ENCODE peak calls at places on chromosome 13, in ten cellular contexts. One of them, this sample, is unnamed.

GRCh38 chr13:67229438-67230242 is 496 bp downstream of the PCDH9 start:
- DNase-seq in neuronal stem cell: peak; percentile 4
- DNase-seq in GM23248: peak; percentile 36
- DNase-seq in CD8-positive, alpha-beta memory T cell: peak; percentile 2
- DNase-seq in cardiac muscle cell: peak; percentile 5
- DNase-seq in H1: no peak
- DNase-seq in ovary: no peak
- DNase-seq in IMR-90: peak; percentile 10
- DNase-seq in stomach: no peak
- DNase-seq in left ventricle myocardium inferior: no peak
- DNase-seq in this sample: no peak

GRCh38 chr13:36718686-36719085 is 44.9 kb downstream of the SERTM1 start:
- DNase-seq in ovary: no peak
- DNase-seq in neuronal stem cell: no peak
- DNase-seq in CD8-positive, alpha-beta memory T cell: no peak
- DNase-seq in left ventricle myocardium inferior: no peak
- DNase-seq in H1: no peak
- DNase-seq in stomach: no peak
- DNase-seq in GM23248: no peak
- DNase-seq in IMR-90: no peak
- DNase-seq in cardiac muscle cell: no peak
- DNase-seq in this sample: no peak

GRCh38 chr13:106503272-106503671 is 32.2 kb downstream of the EFNB2 start:
- DNase-seq in H1: no peak
- DNase-seq in neuronal stem cell: no peak
- DNase-seq in stomach: no peak
- DNase-seq in CD8-positive, alpha-beta memory T cell: no peak
- DNase-seq in GM23248: no peak
- DNase-seq in IMR-90: no peak
- DNase-seq in left ventricle myocardium inferior: no peak
- DNase-seq in ovary: no peak
- DNase-seq in cardiac muscle cell: no peak
- DNase-seq in this sample: no peak

GRCh38 chr13:51832471-51833152 is 12.4 kb downstream of the TMEM272 start:
- DNase-seq in left ventricle myocardium inferior: no peak
- DNase-seq in ovary: no peak
- DNase-seq in H1: no peak
- DNase-seq in IMR-90: peak; percentile 8
- DNase-seq in stomach: no peak
- DNase-seq in GM23248: peak; percentile 58
- DNase-seq in neuronal stem cell: no peak
- DNase-seq in cardiac muscle cell: peak; percentile 28
- DNase-seq in CD8-positive, alpha-beta memory T cell: peak; percentile 60
- DNase-seq in this sample: no peak

GRCh38 chr13:75776550-75776949 is 140.4 kb downstream of the LMO7 start:
- DNase-seq in neuronal stem cell: no peak
- DNase-seq in ovary: no peak
- DNase-seq in GM23248: no peak
- DNase-seq in H1: no peak
- DNase-seq in left ventricle myocardium inferior: no peak
- DNase-seq in stomach: no peak
- DNase-seq in IMR-90: no peak
- DNase-seq in cardiac muscle cell: no peak
- DNase-seq in CD8-positive, alpha-beta memory T cell: no peak
- DNase-seq in this sample: no peak

GRCh38 chr13:114077121-114077937 is 55.1 kb downstream of the RASA3 start:
- DNase-seq in neuronal stem cell: no peak
- DNase-seq in left ventricle myocardium inferior: no peak
- DNase-seq in cardiac muscle cell: no peak
- DNase-seq in CD8-positive, alpha-beta memory T cell: no peak
- DNase-seq in IMR-90: no peak
- DNase-seq in H1: no peak
- DNase-seq in GM23248: no peak
- DNase-seq in stomach: no peak
- DNase-seq in ovary: peak; percentile 29
- DNase-seq in this sample: no peak

GRCh38 chr13:44140146-44140545 is 233.5 kb upstream of the SERP2 start:
- DNase-seq in IMR-90: no peak
- DNase-seq in H1: no peak
- DNase-seq in GM23248: no peak
- DNase-seq in cardiac muscle cell: no peak
- DNase-seq in stomach: peak; percentile 62
- DNase-seq in left ventricle myocardium inferior: no peak
- DNase-seq in CD8-positive, alpha-beta memory T cell: no peak
- DNase-seq in ovary: no peak
- DNase-seq in neuronal stem cell: no peak
- DNase-seq in this sample: no peak

GRCh38 chr13:39855236-39855635 is 199.8 kb downstream of the COG6 start:
- DNase-seq in CD8-positive, alpha-beta memory T cell: no peak
- DNase-seq in GM23248: no peak
- DNase-seq in neuronal stem cell: no peak
- DNase-seq in left ventricle myocardium inferior: no peak
- DNase-seq in IMR-90: no peak
- DNase-seq in ovary: no peak
- DNase-seq in cardiac muscle cell: no peak
- DNase-seq in H1: no peak
- DNase-seq in stomach: no peak
- DNase-seq in this sample: no peak

GRCh38 chr13:28680541-28680940 is 21.6 kb downstream of the POMP start:
- DNase-seq in left ventricle myocardium inferior: no peak
- DNase-seq in ovary: no peak
- DNase-seq in neuronal stem cell: no peak
- DNase-seq in H1: no peak
- DNase-seq in CD8-positive, alpha-beta memory T cell: no peak
- DNase-seq in GM23248: no peak
- DNase-seq in IMR-90: no peak
- DNase-seq in cardiac muscle cell: no peak
- DNase-seq in stomach: no peak
- DNase-seq in this sample: no peak

GRCh38 chr13:113584205-113584869 is at the start of gene TFDP1:
- DNase-seq in H1: peak; percentile 62
- DNase-seq in ovary: peak; percentile 84
- DNase-seq in left ventricle myocardium inferior: peak; percentile 74
- DNase-seq in GM23248: peak; percentile 84
- DNase-seq in CD8-positive, alpha-beta memory T cell: peak; percentile 57
- DNase-seq in IMR-90: peak; percentile 79
- DNase-seq in cardiac muscle cell: peak; percentile 68
- DNase-seq in stomach: peak; percentile 78
- DNase-seq in neuronal stem cell: peak; percentile 84
- DNase-seq in this sample: peak; percentile 70

GRCh38 chr13:32984857-32985626 is 31.2 kb upstream of the KL start:
- DNase-seq in neuronal stem cell: no peak
- DNase-seq in ovary: no peak
- DNase-seq in H1: no peak
- DNase-seq in GM23248: peak; percentile 14
- DNase-seq in IMR-90: peak; percentile 58
- DNase-seq in cardiac muscle cell: no peak
- DNase-seq in CD8-positive, alpha-beta memory T cell: no peak
- DNase-seq in left ventricle myocardium inferior: no peak
- DNase-seq in stomach: peak; percentile 39
- DNase-seq in this sample: no peak

GRCh38 chr13:30394798-30395191 is 27.5 kb upstream of the UBE2L5 start:
- DNase-seq in left ventricle myocardium inferior: no peak
- DNase-seq in H1: no peak
- DNase-seq in IMR-90: peak; percentile 19
- DNase-seq in ovary: no peak
- DNase-seq in CD8-positive, alpha-beta memory T cell: peak; percentile 45
- DNase-seq in stomach: no peak
- DNase-seq in GM23248: peak; percentile 37
- DNase-seq in cardiac muscle cell: no peak
- DNase-seq in neuronal stem cell: no peak
- DNase-seq in this sample: no peak

GRCh38 chr13:101618440-101619187 is 166.1 kb downstream of the ITGBL1 start:
- DNase-seq in CD8-positive, alpha-beta memory T cell: peak; percentile 42
- DNase-seq in H1: no peak
- DNase-seq in GM23248: no peak
- DNase-seq in stomach: no peak
- DNase-seq in left ventricle myocardium inferior: no peak
- DNase-seq in ovary: no peak
- DNase-seq in neuronal stem cell: no peak
- DNase-seq in IMR-90: no peak
- DNase-seq in cardiac muscle cell: no peak
- DNase-seq in this sample: no peak

GRCh38 chr13:103066991-103067390 is 774 bp upstream of the SLC10A2 start:
- DNase-seq in H1: no peak
- DNase-seq in GM23248: no peak
- DNase-seq in ovary: no peak
- DNase-seq in CD8-positive, alpha-beta memory T cell: no peak
- DNase-seq in stomach: no peak
- DNase-seq in cardiac muscle cell: no peak
- DNase-seq in neuronal stem cell: no peak
- DNase-seq in IMR-90: no peak
- DNase-seq in left ventricle myocardium inferior: no peak
- DNase-seq in this sample: no peak

GRCh38 chr13:21047087-21047486 is 14.3 kb downstream of the LATS2 start:
- DNase-seq in IMR-90: no peak
- DNase-seq in GM23248: no peak
- DNase-seq in CD8-positive, alpha-beta memory T cell: no peak
- DNase-seq in stomach: no peak
- DNase-seq in cardiac muscle cell: no peak
- DNase-seq in left ventricle myocardium inferior: no peak
- DNase-seq in neuronal stem cell: no peak
- DNase-seq in H1: no peak
- DNase-seq in ovary: no peak
- DNase-seq in this sample: no peak

GRCh38 chr13:85651440-85651839 is 147.8 kb downstream of the SLITRK6 start:
- DNase-seq in IMR-90: peak; percentile 16
- DNase-seq in GM23248: no peak
- DNase-seq in left ventricle myocardium inferior: no peak
- DNase-seq in neuronal stem cell: no peak
- DNase-seq in cardiac muscle cell: no peak
- DNase-seq in CD8-positive, alpha-beta memory T cell: no peak
- DNase-seq in H1: no peak
- DNase-seq in stomach: no peak
- DNase-seq in ovary: no peak
- DNase-seq in this sample: no peak

GRCh38 chr13:99982021-99982740 is 597 bp downstream of the ZIC2 start:
- DNase-seq in stomach: no peak
- DNase-seq in H1: no peak
- DNase-seq in ovary: no peak
- DNase-seq in GM23248: peak; percentile 52
- DNase-seq in left ventricle myocardium inferior: no peak
- DNase-seq in IMR-90: no peak
- DNase-seq in cardiac muscle cell: peak; percentile 62
- DNase-seq in CD8-positive, alpha-beta memory T cell: no peak
- DNase-seq in neuronal stem cell: no peak
- DNase-seq in this sample: no peak

GRCh38 chr13:99979453-99980200 is 2.0 kb upstream of the ZIC2 start:
- DNase-seq in left ventricle myocardium inferior: no peak
- DNase-seq in cardiac muscle cell: peak; percentile 50
- DNase-seq in neuronal stem cell: no peak
- DNase-seq in H1: no peak
- DNase-seq in GM23248: peak; percentile 29
- DNase-seq in stomach: peak; percentile 14
- DNase-seq in CD8-positive, alpha-beta memory T cell: no peak
- DNase-seq in ovary: no peak
- DNase-seq in IMR-90: no peak
- DNase-seq in this sample: no peak

GRCh38 chr13:99978781-99979452 is 2.7 kb upstream of the ZIC2 start:
- DNase-seq in IMR-90: no peak
- DNase-seq in stomach: no peak
- DNase-seq in cardiac muscle cell: peak; percentile 59
- DNase-seq in neuronal stem cell: no peak
- DNase-seq in CD8-positive, alpha-beta memory T cell: no peak
- DNase-seq in ovary: no peak
- DNase-seq in GM23248: no peak
- DNase-seq in left ventricle myocardium inferior: no peak
- DNase-seq in H1: no peak
- DNase-seq in this sample: no peak

GRCh38 chr13:99981115-99982020 is at the start of gene ZIC2:
- DNase-seq in GM23248: peak; percentile 63
- DNase-seq in left ventricle myocardium inferior: no peak
- DNase-seq in CD8-positive, alpha-beta memory T cell: no peak
- DNase-seq in cardiac muscle cell: peak; percentile 69
- DNase-seq in H1: no peak
- DNase-seq in ovary: no peak
- DNase-seq in IMR-90: no peak
- DNase-seq in stomach: no peak
- DNase-seq in neuronal stem cell: peak; percentile 93
- DNase-seq in this sample: no peak

GRCh38 chr13:99980201-99981114 is 1.1 kb upstream of the ZIC2 start:
- DNase-seq in CD8-positive, alpha-beta memory T cell: peak; percentile 43
- DNase-seq in neuronal stem cell: peak; percentile 62
- DNase-seq in H1: no peak
- DNase-seq in GM23248: peak; percentile 86
- DNase-seq in IMR-90: peak; percentile 43
- DNase-seq in ovary: peak; percentile 70
- DNase-seq in stomach: peak; percentile 69
- DNase-seq in cardiac muscle cell: peak; percentile 85
- DNase-seq in left ventricle myocardium inferior: peak; percentile 61
- DNase-seq in this sample: no peak
- H3K4me1 ChIP-seq in CD8-positive, alpha-beta memory T cell: peaks cover 27% of the 10 kb centered on the region
- H3K4me1 ChIP-seq in neuronal stem cell: peaks cover 7% of the 10 kb centered on the region
- H3K4me1 ChIP-seq in H1: peaks cover 12% of the 10 kb centered on the region
- H3K4me1 ChIP-seq in GM23248: no peaks in the 10 kb centered on the region
- H3K4me1 ChIP-seq in IMR-90: no peaks in the 10 kb centered on the region
- H3K4me1 ChIP-seq in ovary: peaks cover 13% of the 10 kb centered on the region
- H3K4me1 ChIP-seq in stomach: peaks cover 54% of the 10 kb centered on the region
- H3K4me1 ChIP-seq in cardiac muscle cell: no peaks in the 10 kb centered on the region
- H3K4me1 ChIP-seq in left ventricle myocardium inferior: peaks cover 46% of the 10 kb centered on the region
- H3K4me1 ChIP-seq in this sample: no peaks in the 10 kb centered on the region

GRCh38 chr13:34757441-34757840 is 184.6 kb upstream of the NBEA start:
- DNase-seq in GM23248: no peak
- DNase-seq in neuronal stem cell: no peak
- DNase-seq in CD8-positive, alpha-beta memory T cell: no peak
- DNase-seq in ovary: no peak
- DNase-seq in stomach: no peak
- DNase-seq in left ventricle myocardium inferior: no peak
- DNase-seq in cardiac muscle cell: no peak
- DNase-seq in IMR-90: no peak
- DNase-seq in H1: no peak
- DNase-seq in this sample: no peak
- H3K4me1 ChIP-seq in GM23248: no peaks in the 10 kb centered on the region
- H3K4me1 ChIP-seq in neuronal stem cell: no peaks in the 10 kb centered on the region
- H3K4me1 ChIP-seq in CD8-positive, alpha-beta memory T cell: no peaks in the 10 kb centered on the region
- H3K4me1 ChIP-seq in ovary: no peaks in the 10 kb centered on the region
- H3K4me1 ChIP-seq in stomach: no peaks in the 10 kb centered on the region
- H3K4me1 ChIP-seq in left ventricle myocardium inferior: no peaks in the 10 kb centered on the region
- H3K4me1 ChIP-seq in cardiac muscle cell: no peaks in the 10 kb centered on the region
- H3K4me1 ChIP-seq in IMR-90: no peaks in the 10 kb centered on the region
- H3K4me1 ChIP-seq in H1: no peaks in the 10 kb centered on the region
- H3K4me1 ChIP-seq in this sample: no peaks in the 10 kb centered on the region

GRCh38 chr13:110275931-110276552 is 30.9 kb downstream of the COL4A1 start:
- DNase-seq in cardiac muscle cell: no peak
- DNase-seq in GM23248: no peak
- DNase-seq in left ventricle myocardium inferior: peak; percentile 76
- DNase-seq in CD8-positive, alpha-beta memory T cell: no peak
- DNase-seq in ovary: peak; percentile 71
- DNase-seq in neuronal stem cell: no peak
- DNase-seq in IMR-90: no peak
- DNase-seq in stomach: no peak
- DNase-seq in H1: no peak
- DNase-seq in this sample: no peak
- H3K4me1 ChIP-seq in cardiac muscle cell: peaks cover 3% of the 10 kb centered on the region
- H3K4me1 ChIP-seq in GM23248: no peaks in the 10 kb centered on the region
- H3K4me1 ChIP-seq in left ventricle myocardium inferior: peaks cover 94% of the 10 kb centered on the region
- H3K4me1 ChIP-seq in CD8-positive, alpha-beta memory T cell: no peaks in the 10 kb centered on the region
- H3K4me1 ChIP-seq in ovary: peaks cover 27% of the 10 kb centered on the region
- H3K4me1 ChIP-seq in neuronal stem cell: peaks cover 5% of the 10 kb centered on the region
- H3K4me1 ChIP-seq in IMR-90: peaks cover 9% of the 10 kb centered on the region
- H3K4me1 ChIP-seq in stomach: no peaks in the 10 kb centered on the region
- H3K4me1 ChIP-seq in H1: no peaks in the 10 kb centered on the region
- H3K4me1 ChIP-seq in this sample: no peaks in the 10 kb centered on the region

GRCh38 chr13:97262058-97262457 is 39.9 kb downstream of the MBNL2 start:
- DNase-seq in CD8-positive, alpha-beta memory T cell: peak; percentile 20
- DNase-seq in IMR-90: no peak
- DNase-seq in neuronal stem cell: no peak
- DNase-seq in GM23248: no peak
- DNase-seq in cardiac muscle cell: no peak
- DNase-seq in H1: no peak
- DNase-seq in stomach: no peak
- DNase-seq in ovary: no peak
- DNase-seq in left ventricle myocardium inferior: no peak
- DNase-seq in this sample: no peak
- H3K4me1 ChIP-seq in CD8-positive, alpha-beta memory T cell: peaks cover 27% of the 10 kb centered on the region
- H3K4me1 ChIP-seq in IMR-90: peaks cover 45% of the 10 kb centered on the region
- H3K4me1 ChIP-seq in neuronal stem cell: peaks cover 10% of the 10 kb centered on the region
- H3K4me1 ChIP-seq in GM23248: peaks cover 38% of the 10 kb centered on the region
- H3K4me1 ChIP-seq in cardiac muscle cell: peaks cover 41% of the 10 kb centered on the region
- H3K4me1 ChIP-seq in H1: peaks cover 9% of the 10 kb centered on the region
- H3K4me1 ChIP-seq in stomach: peaks cover 43% of the 10 kb centered on the region
- H3K4me1 ChIP-seq in ovary: peaks cover 41% of the 10 kb centered on the region
- H3K4me1 ChIP-seq in left ventricle myocardium inferior: peaks cover 100% of the 10 kb centered on the region
- H3K4me1 ChIP-seq in this sample: no peaks in the 10 kb centered on the region

This sample was measured in NT2/D1.